ENCODE peak calls at places on chromosomes 12 and 14, in ten cellular contexts. One of them, this sample, is unnamed. For H3K36me3, the result is how much of the 10 kb centered on the place peaks cover.

GRCh38 chr12:132451172-132451835 is 38.6 kb upstream of the FBRSL1 start:
- DNase-seq in left ventricle myocardium inferior: no peak
- DNase-seq in HepG2: no peak
- DNase-seq in MM.1S: no peak
- DNase-seq in prostate gland: no peak
- DNase-seq in GM23338: no peak
- DNase-seq in fibroblast of lung: no peak
- DNase-seq in astrocyte: no peak
- DNase-seq in suprapubic skin: no peak
- DNase-seq in Panc1: no peak
- DNase-seq in this sample: no peak

GRCh38 chr12:98074286-98074685 is 441.1 kb upstream of the TMPO start:
- DNase-seq in Panc1: no peak
- DNase-seq in left ventricle myocardium inferior: no peak
- DNase-seq in GM23338: no peak
- DNase-seq in MM.1S: no peak
- DNase-seq in fibroblast of lung: no peak
- DNase-seq in HepG2: no peak
- DNase-seq in astrocyte: no peak
- DNase-seq in prostate gland: no peak
- DNase-seq in suprapubic skin: no peak
- DNase-seq in this sample: no peak

GRCh38 chr12:47164730-47165439 is 85.1 kb upstream of the AMIGO2 start:
- DNase-seq in MM.1S: no peak
- DNase-seq in astrocyte: peak
- DNase-seq in left ventricle myocardium inferior: no peak
- DNase-seq in fibroblast of lung: peak
- DNase-seq in suprapubic skin: no peak
- DNase-seq in prostate gland: no peak
- DNase-seq in GM23338: no peak
- DNase-seq in HepG2: no peak
- DNase-seq in Panc1: no peak
- DNase-seq in this sample: no peak

GRCh38 chr14:94795372-94795771 is 25.5 kb upstream of the GSC start:
- DNase-seq in MM.1S: no peak
- DNase-seq in Panc1: no peak
- DNase-seq in suprapubic skin: no peak
- DNase-seq in fibroblast of lung: peak
- DNase-seq in HepG2: no peak
- DNase-seq in astrocyte: peak
- DNase-seq in prostate gland: no peak
- DNase-seq in left ventricle myocardium inferior: no peak
- DNase-seq in GM23338: no peak
- DNase-seq in this sample: no peak

GRCh38 chr12:46303039-46303666 is 34.3 kb upstream of the SLC38A1 start:
- DNase-seq in suprapubic skin: no peak
- DNase-seq in left ventricle myocardium inferior: no peak
- DNase-seq in GM23338: peak
- DNase-seq in prostate gland: peak
- DNase-seq in MM.1S: peak
- DNase-seq in astrocyte: peak
- DNase-seq in fibroblast of lung: peak
- DNase-seq in HepG2: peak
- DNase-seq in Panc1: peak
- DNase-seq in this sample: peak

GRCh38 chr12:122845041-122845864 is 10.0 kb downstream of the HIP1R start:
- DNase-seq in HepG2: no peak
- DNase-seq in suprapubic skin: peak
- DNase-seq in MM.1S: no peak
- DNase-seq in astrocyte: no peak
- DNase-seq in fibroblast of lung: no peak
- DNase-seq in GM23338: peak
- DNase-seq in left ventricle myocardium inferior: no peak
- DNase-seq in Panc1: no peak
- DNase-seq in prostate gland: no peak
- DNase-seq in this sample: no peak

GRCh38 chr12:65533177-65533883 is 254.8 kb downstream of the MSRB3 start:
- DNase-seq in prostate gland: no peak
- DNase-seq in left ventricle myocardium inferior: no peak
- DNase-seq in MM.1S: no peak
- DNase-seq in suprapubic skin: no peak
- DNase-seq in fibroblast of lung: peak
- DNase-seq in GM23338: no peak
- DNase-seq in Panc1: no peak
- DNase-seq in astrocyte: peak
- DNase-seq in HepG2: no peak
- DNase-seq in this sample: no peak

GRCh38 chr12:41250748-41251147 is 62.6 kb downstream of the PDZRN4 start:
- DNase-seq in fibroblast of lung: peak
- DNase-seq in HepG2: no peak
- DNase-seq in MM.1S: peak
- DNase-seq in prostate gland: peak
- DNase-seq in suprapubic skin: no peak
- DNase-seq in Panc1: no peak
- DNase-seq in GM23338: no peak
- DNase-seq in astrocyte: no peak
- DNase-seq in left ventricle myocardium inferior: no peak
- DNase-seq in this sample: no peak

GRCh38 chr12:94074216-94074969 is 74.0 kb upstream of the PLXNC1 start:
- DNase-seq in fibroblast of lung: peak
- DNase-seq in prostate gland: no peak
- DNase-seq in MM.1S: no peak
- DNase-seq in GM23338: no peak
- DNase-seq in HepG2: no peak
- DNase-seq in astrocyte: no peak
- DNase-seq in Panc1: no peak
- DNase-seq in left ventricle myocardium inferior: peak
- DNase-seq in suprapubic skin: no peak
- DNase-seq in this sample: no peak

GRCh38 chr12:14408208-14408607 is 42.7 kb downstream of the ATF7IP start:
- DNase-seq in prostate gland: no peak
- DNase-seq in GM23338: peak
- DNase-seq in astrocyte: peak
- DNase-seq in left ventricle myocardium inferior: no peak
- DNase-seq in fibroblast of lung: peak
- DNase-seq in suprapubic skin: no peak
- DNase-seq in HepG2: no peak
- DNase-seq in MM.1S: peak
- DNase-seq in Panc1: no peak
- DNase-seq in this sample: no peak

DNA sequence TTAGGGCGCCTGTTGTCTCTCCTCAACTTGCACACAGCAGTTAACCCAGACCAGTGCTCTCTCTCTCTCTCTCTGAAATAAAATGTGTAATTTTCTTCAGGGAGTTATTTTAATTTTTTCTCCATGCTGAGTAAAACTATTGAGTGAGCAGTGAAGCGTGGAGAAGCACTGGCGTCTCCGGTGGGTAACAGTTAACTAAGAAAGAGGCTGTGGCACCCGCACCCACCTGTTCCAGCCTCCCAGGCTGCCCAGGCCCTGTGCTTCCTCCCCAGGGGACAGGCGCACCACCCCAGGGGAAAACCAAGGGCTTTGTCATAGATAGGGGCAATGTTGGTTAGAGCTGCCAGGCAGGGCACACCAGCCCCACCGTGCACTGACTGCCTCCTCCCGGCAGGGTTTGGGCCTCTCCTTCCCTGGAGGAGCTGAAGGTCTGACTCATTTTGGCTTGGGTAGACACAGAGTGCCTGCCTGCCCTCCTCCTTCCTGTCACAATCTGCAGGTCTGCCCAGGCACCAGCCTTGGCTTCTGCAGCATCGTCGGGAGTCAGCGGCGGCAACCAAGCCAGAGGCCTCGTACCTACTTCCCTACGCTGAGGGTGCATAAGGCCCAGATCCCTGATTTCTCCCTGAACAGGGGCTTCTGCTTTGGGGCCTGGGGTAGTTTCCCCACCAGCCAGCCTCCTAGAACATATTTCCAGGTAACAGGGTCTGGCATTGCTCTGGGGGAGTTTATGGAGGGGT is 3.9 kb downstream of the HOXC5 start:
- DNase-seq in fibroblast of lung: no peak
- DNase-seq in HepG2: no peak
- DNase-seq in GM23338: peak
- DNase-seq in prostate gland: no peak
- DNase-seq in astrocyte: no peak
- DNase-seq in MM.1S: no peak
- DNase-seq in Panc1: no peak
- DNase-seq in suprapubic skin: peak
- DNase-seq in left ventricle myocardium inferior: no peak
- DNase-seq in this sample: peak
- TF ChIP-seq CTCF in fibroblast of lung: no peak
- TF ChIP-seq CTCF in HepG2: no peak
- TF ChIP-seq CTCF in GM23338: no peak
- TF ChIP-seq CTCF in prostate gland: no peak
- TF ChIP-seq CTCF in astrocyte: no peak
- TF ChIP-seq CTCF in MM.1S: no peak
- TF ChIP-seq CTCF in Panc1: no peak
- TF ChIP-seq CTCF in suprapubic skin: peak
- TF ChIP-seq CTCF in left ventricle myocardium inferior: no peak
- TF ChIP-seq CTCF in this sample: no peak

GRCh38 chr14:88791252-88791621 is 1.5 kb downstream of the EML5 start:
- DNase-seq in HepG2: no peak
- DNase-seq in fibroblast of lung: no peak
- DNase-seq in GM23338: no peak
- DNase-seq in MM.1S: no peak
- DNase-seq in astrocyte: no peak
- DNase-seq in prostate gland: no peak
- DNase-seq in Panc1: no peak
- DNase-seq in left ventricle myocardium inferior: no peak
- DNase-seq in suprapubic skin: no peak
- DNase-seq in this sample: no peak

GRCh38 chr14:88793259-88793625 is 489 bp upstream of the EML5 start:
- DNase-seq in Panc1: no peak
- DNase-seq in astrocyte: no peak
- DNase-seq in prostate gland: peak
- DNase-seq in suprapubic skin: no peak
- DNase-seq in HepG2: no peak
- DNase-seq in left ventricle myocardium inferior: no peak
- DNase-seq in fibroblast of lung: no peak
- DNase-seq in GM23338: no peak
- DNase-seq in MM.1S: no peak
- DNase-seq in this sample: no peak

GRCh38 chr14:88790501-88791251 is 2.1 kb downstream of the EML5 start:
- DNase-seq in MM.1S: no peak
- DNase-seq in astrocyte: no peak
- DNase-seq in fibroblast of lung: no peak
- DNase-seq in suprapubic skin: no peak
- DNase-seq in HepG2: no peak
- DNase-seq in left ventricle myocardium inferior: no peak
- DNase-seq in Panc1: no peak
- DNase-seq in prostate gland: no peak
- DNase-seq in GM23338: no peak
- DNase-seq in this sample: no peak

GRCh38 chr14:88792572-88793258 is at the start of gene EML5:
- DNase-seq in prostate gland: peak
- DNase-seq in Panc1: no peak
- DNase-seq in suprapubic skin: peak
- DNase-seq in HepG2: peak
- DNase-seq in astrocyte: peak
- DNase-seq in MM.1S: peak
- DNase-seq in left ventricle myocardium inferior: peak
- DNase-seq in GM23338: peak
- DNase-seq in fibroblast of lung: peak
- DNase-seq in this sample: peak

GRCh38 chr14:88791629-88792571 is 853 bp downstream of the EML5 start:
- DNase-seq in fibroblast of lung: peak
- DNase-seq in suprapubic skin: no peak
- DNase-seq in left ventricle myocardium inferior: no peak
- DNase-seq in GM23338: peak
- DNase-seq in MM.1S: peak
- DNase-seq in astrocyte: no peak
- DNase-seq in HepG2: no peak
- DNase-seq in Panc1: no peak
- DNase-seq in prostate gland: peak
- DNase-seq in this sample: peak
- H3K27ac ChIP-seq in fibroblast of lung: no peak
- H3K27ac ChIP-seq in suprapubic skin: peak
- H3K27ac ChIP-seq in left ventricle myocardium inferior: peak
- H3K27ac ChIP-seq in GM23338: no peak
- H3K27ac ChIP-seq in MM.1S: peak
- H3K27ac ChIP-seq in astrocyte: no peak
- H3K27ac ChIP-seq in HepG2: no peak
- H3K27ac ChIP-seq in Panc1: no peak
- H3K27ac ChIP-seq in prostate gland: peak
- H3K27ac ChIP-seq in this sample: peak

GRCh38 chr14:99452968-99453367 is 27.7 kb downstream of the SETD3 start:
- DNase-seq in suprapubic skin: no peak
- DNase-seq in Panc1: no peak
- DNase-seq in fibroblast of lung: no peak
- DNase-seq in GM23338: no peak
- DNase-seq in astrocyte: no peak
- DNase-seq in prostate gland: no peak
- DNase-seq in MM.1S: no peak
- DNase-seq in HepG2: no peak
- DNase-seq in left ventricle myocardium inferior: no peak
- DNase-seq in this sample: no peak
- H3K36me3 ChIP-seq in suprapubic skin: half or more
- H3K36me3 ChIP-seq in Panc1: under half
- H3K36me3 ChIP-seq in fibroblast of lung: under half
- H3K36me3 ChIP-seq in GM23338: under half
- H3K36me3 ChIP-seq in astrocyte: under half
- H3K36me3 ChIP-seq in prostate gland: under half
- H3K36me3 ChIP-seq in MM.1S: under half
- H3K36me3 ChIP-seq in HepG2: under half
- H3K36me3 ChIP-seq in left ventricle myocardium inferior: half or more
- H3K36me3 ChIP-seq in this sample: half or more

DNA sequence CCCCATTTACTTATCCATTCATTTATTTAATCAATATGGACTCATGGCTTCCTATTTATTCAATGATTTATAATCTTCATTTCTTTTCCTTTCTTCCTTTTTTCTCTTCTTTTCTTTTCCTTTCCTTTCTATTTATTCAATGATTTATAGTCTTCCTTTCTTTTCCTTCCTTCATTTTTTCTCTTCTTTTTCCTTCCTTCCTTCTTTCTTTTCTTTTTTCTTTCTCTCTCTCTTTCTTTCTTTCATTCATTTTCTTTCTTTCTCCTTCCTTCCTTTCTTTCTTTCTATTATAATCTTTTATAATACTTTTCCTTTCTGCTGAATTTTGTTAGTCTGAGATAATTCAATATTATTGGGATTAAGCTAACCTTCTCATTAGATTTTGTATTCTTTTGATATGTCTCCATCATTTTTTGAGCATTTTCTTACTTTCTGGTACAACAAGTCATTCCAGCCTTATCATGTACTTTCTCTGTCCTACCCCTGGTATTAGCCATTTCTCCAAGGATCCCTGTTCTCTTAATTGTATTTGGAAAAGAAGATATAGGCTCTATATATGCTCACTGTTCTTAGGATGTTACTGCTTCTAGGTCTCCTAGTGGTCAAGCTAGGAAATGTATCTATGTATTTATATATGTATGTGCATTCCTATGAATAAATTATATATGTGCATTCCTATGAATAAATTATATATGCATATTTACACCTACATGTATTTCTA is 12.1 kb downstream of the LACRT start:
- DNase-seq in suprapubic skin: no peak
- DNase-seq in fibroblast of lung: no peak
- DNase-seq in HepG2: no peak
- DNase-seq in astrocyte: no peak
- DNase-seq in MM.1S: peak
- DNase-seq in GM23338: peak
- DNase-seq in Panc1: no peak
- DNase-seq in prostate gland: no peak
- DNase-seq in left ventricle myocardium inferior: no peak
- DNase-seq in this sample: no peak
- TF ChIP-seq CTCF in suprapubic skin: no peak
- TF ChIP-seq CTCF in fibroblast of lung: peak
- TF ChIP-seq CTCF in HepG2: no peak
- TF ChIP-seq CTCF in astrocyte: no peak
- TF ChIP-seq CTCF in MM.1S: peak
- TF ChIP-seq CTCF in GM23338: peak
- TF ChIP-seq CTCF in Panc1: peak
- TF ChIP-seq CTCF in prostate gland: no peak
- TF ChIP-seq CTCF in left ventricle myocardium inferior: no peak
- TF ChIP-seq CTCF in this sample: no peak